ENCODE peak calls at places on chromosomes 6 and 20, in nine cellular contexts. G is amygdala, V is NCI-H524, T is fibroblast of lung, R is endothelial cell, D is hepatocyte, E is HEK293T, H is HTR-8/SVneo, A is fibroblast of villous mesenchyme. Q is an unnamed sample.
A peak's percentile ranks its signal among the peaks of the same experiment; 100 is the strongest.

GRCh38 chr6:33967966-33968724 is 164.3 kb upstream of the MLN start:
- DNase-seq in G (no peak), V (peak; percentile 90), T (no peak), R (no peak), D (no peak), E (peak; percentile 50), H (peak; percentile 33), A (peak; percentile 7), Q (no peak)

GRCh38 chr20:50070361-50070760 is 42.6 kb downstream of the UBE2V1 start:
- DNase-seq in G (no peak), V (no peak), T (no peak), R (no peak), D (no peak), E (no peak), H (no peak), A (no peak), Q (no peak)

GRCh38 chr6:14119764-14120163 is 2.2 kb downstream of the CD83 start:
- DNase-seq in G (no peak), V (no peak), T (no peak), R (no peak), D (no peak), E (no peak), H (no peak), A (peak; percentile 59), Q (no peak)

GRCh38 chr6:161549977-161550655 is 276.3 kb upstream of the AGPAT4 start:
- DNase-seq in G (no peak), V (no peak), T (peak; percentile 6), R (no peak), D (peak; percentile 13), E (peak; percentile 45), H (no peak), A (no peak), Q (no peak)

GRCh38 chr20:49230021-49230420 is 10.8 kb downstream of the DDX27 start:
- DNase-seq in G (no peak), V (peak; percentile 30), T (no peak), R (no peak), D (no peak), E (no peak), H (no peak), A (no peak), Q (peak; percentile 40)

GRCh38 chr20:32582659-32583580 is 2.2 kb downstream of the NOL4L start:
- DNase-seq in G (no peak), V (peak; percentile 75), T (peak; percentile 27), R (peak; percentile 51), D (peak; percentile 87), E (peak; percentile 50), H (no peak), A (peak; percentile 18), Q (no peak)

GRCh38 chr20:8534368-8534767 is 402.3 kb downstream of the PLCB1 start:
- DNase-seq in G (no peak), V (peak; percentile 72), T (no peak), R (no peak), D (no peak), E (no peak), H (no peak), A (no peak), Q (peak; percentile 13)

GRCh38 chr20:32886652-32887051 is 27.9 kb downstream of the EFCAB8 start:
- DNase-seq in G (no peak), V (no peak), T (no peak), R (no peak), D (no peak), E (no peak), H (no peak), A (no peak), Q (no peak)

GRCh38 chr20:20580139-20580538 is 132.3 kb downstream of the RALGAPA2 start:
- DNase-seq in G (no peak), V (no peak), T (no peak), R (no peak), D (no peak), E (no peak), H (no peak), A (no peak), Q (no peak)

GRCh38 chr6:131979515-131980337 is 28.6 kb upstream of the CCN2 start:
- DNase-seq in G (no peak), V (no peak), T (peak; percentile 100), R (no peak), D (no peak), E (no peak), H (peak; percentile 6), A (peak; percentile 69), Q (no peak)

GRCh38 chr6:111972714-111973678 is 80.9 kb upstream of the CCN6 start:
- DNase-seq in G (no peak), V (peak; percentile 25), T (peak; percentile 98), R (no peak), D (peak; percentile 77), E (no peak), H (peak; percentile 55), A (peak; percentile 97), Q (peak; percentile 75)

GRCh38 chr6:7311920-7312615 is 931 bp downstream of the SSR1 start:
- DNase-seq in G (peak; percentile 11), V (no peak), T (peak; percentile 57), R (no peak), D (no peak), E (no peak), H (no peak), A (peak; percentile 54), Q (peak; percentile 18)

GRCh38 chr6:104625536-104625935 is 234.2 kb downstream of the HACE1 start:
- DNase-seq in G (no peak), V (no peak), T (peak; percentile 67), R (no peak), D (peak; percentile 44), E (no peak), H (peak; percentile 67), A (peak; percentile 84), Q (no peak)

GRCh38 chr6:90233994-90234393 is 62.6 kb downstream of the BACH2 start:
- DNase-seq in G (no peak), V (no peak), T (no peak), R (no peak), D (no peak), E (no peak), H (no peak), A (no peak), Q (no peak)

GRCh38 chr20:3085571-3086072 is 1.1 kb upstream of the AVP start:
- DNase-seq in G (no peak), V (no peak), T (no peak), R (no peak), D (no peak), E (no peak), H (no peak), A (no peak), Q (no peak)

GRCh38 chr6:110255356-110255755 is 75.1 kb downstream of the CDC40 start:
- DNase-seq in G (no peak), V (no peak), T (peak; percentile 24), R (peak; percentile 66), D (peak; percentile 63), E (peak; percentile 52), H (peak; percentile 15), A (peak; percentile 30), Q (no peak)

GRCh38 chr20:3010985-3011723 is 32.3 kb upstream of the GNRH2 start:
- DNase-seq in G (no peak), V (no peak), T (peak; percentile 78), R (no peak), D (no peak), E (no peak), H (peak; percentile 17), A (peak; percentile 74), Q (peak; percentile 56)

GRCh38 chr20:36644032-36644712 is 1.8 kb downstream of the SLA2 start:
- DNase-seq in G (no peak), V (no peak), T (no peak), R (no peak), D (no peak), E (no peak), H (no peak), A (no peak), Q (no peak)

GRCh38 chr20:37534401-37535157 is 6.9 kb upstream of the BLCAP start:
- DNase-seq in G (no peak), V (peak; percentile 86), T (peak; percentile 62), R (peak; percentile 69), D (peak; percentile 87), E (peak; percentile 56), H (peak; percentile 80), A (peak; percentile 86), Q (peak; percentile 75)

GRCh38 chr20:44489931-44490330 is 14.3 kb downstream of the TTPAL start:
- DNase-seq in G (no peak), V (no peak), T (no peak), R (no peak), D (no peak), E (no peak), H (no peak), A (no peak), Q (no peak)

GRCh38 chr6:30787954-30788353 is 43.6 kb upstream of the IER3 start:
- DNase-seq in G (no peak), V (no peak), T (no peak), R (no peak), D (no peak), E (no peak), H (no peak), A (no peak), Q (no peak)

GRCh38 chr20:58852559-58853271 is at the start of gene GNAS:
- DNase-seq in G (no peak), V (peak; percentile 46), T (peak; percentile 56), R (peak; percentile 81), D (peak; percentile 84), E (no peak), H (no peak), A (peak; percentile 63), Q (no peak)